ENCODE peak calls at places on chromosome 14, in ten cellular contexts. One of them, this sample, is unnamed.

GRCh38 chr14:23513005-23513412 is 38.6 kb downstream of the ZFHX2 start:
- DNase-seq in brain microvascular endothelial cell: no peak
- DNase-seq in upper lobe of right lung: no peak
- DNase-seq in psoas muscle: no peak
- DNase-seq in right lobe of liver: no peak
- DNase-seq in AG09309: no peak
- DNase-seq in tibial artery: no peak
- DNase-seq in thoracic aorta: no peak
- DNase-seq in foreskin fibroblast: no peak
- DNase-seq in Peyer's patch: no peak
- DNase-seq in this sample: no peak

GRCh38 chr14:90235179-90235976 is 21.0 kb upstream of the PSMC1 start:
- DNase-seq in brain microvascular endothelial cell: peak
- DNase-seq in upper lobe of right lung: peak
- DNase-seq in psoas muscle: peak
- DNase-seq in right lobe of liver: peak
- DNase-seq in AG09309: no peak
- DNase-seq in tibial artery: peak
- DNase-seq in thoracic aorta: no peak
- DNase-seq in foreskin fibroblast: peak
- DNase-seq in Peyer's patch: peak
- DNase-seq in this sample: no peak

GRCh38 chr14:74636424-74637183 is 24.6 kb upstream of the LTBP2 start:
- DNase-seq in brain microvascular endothelial cell: no peak
- DNase-seq in upper lobe of right lung: no peak
- DNase-seq in psoas muscle: no peak
- DNase-seq in right lobe of liver: no peak
- DNase-seq in AG09309: no peak
- DNase-seq in tibial artery: no peak
- DNase-seq in thoracic aorta: no peak
- DNase-seq in foreskin fibroblast: no peak
- DNase-seq in Peyer's patch: no peak
- DNase-seq in this sample: no peak

GRCh38 chr14:99619873-99620834 is 16.1 kb upstream of the CCDC85C start:
- DNase-seq in brain microvascular endothelial cell: no peak
- DNase-seq in upper lobe of right lung: no peak
- DNase-seq in psoas muscle: no peak
- DNase-seq in right lobe of liver: no peak
- DNase-seq in AG09309: no peak
- DNase-seq in tibial artery: no peak
- DNase-seq in thoracic aorta: no peak
- DNase-seq in foreskin fibroblast: peak
- DNase-seq in Peyer's patch: no peak
- DNase-seq in this sample: no peak

GRCh38 chr14:32400480-32400879 is 71.4 kb downstream of the AKAP6 start:
- DNase-seq in brain microvascular endothelial cell: no peak
- DNase-seq in upper lobe of right lung: no peak
- DNase-seq in psoas muscle: no peak
- DNase-seq in right lobe of liver: no peak
- DNase-seq in AG09309: peak
- DNase-seq in tibial artery: no peak
- DNase-seq in thoracic aorta: no peak
- DNase-seq in foreskin fibroblast: peak
- DNase-seq in Peyer's patch: no peak
- DNase-seq in this sample: no peak

GRCh38 chr14:37124617-37125016 is 47.8 kb downstream of the SLC25A21 start:
- DNase-seq in brain microvascular endothelial cell: no peak
- DNase-seq in upper lobe of right lung: no peak
- DNase-seq in psoas muscle: no peak
- DNase-seq in right lobe of liver: no peak
- DNase-seq in AG09309: no peak
- DNase-seq in tibial artery: no peak
- DNase-seq in thoracic aorta: no peak
- DNase-seq in foreskin fibroblast: no peak
- DNase-seq in Peyer's patch: no peak
- DNase-seq in this sample: no peak

GRCh38 chr14:20438664-20439063 is 2.7 kb upstream of the KLHL33 start:
- DNase-seq in brain microvascular endothelial cell: no peak
- DNase-seq in upper lobe of right lung: no peak
- DNase-seq in psoas muscle: no peak
- DNase-seq in right lobe of liver: no peak
- DNase-seq in AG09309: no peak
- DNase-seq in tibial artery: no peak
- DNase-seq in thoracic aorta: no peak
- DNase-seq in foreskin fibroblast: no peak
- DNase-seq in Peyer's patch: no peak
- DNase-seq in this sample: no peak

GRCh38 chr14:96797943-96798349 is 764 bp downstream of the VRK1 start:
- DNase-seq in brain microvascular endothelial cell: no peak
- DNase-seq in upper lobe of right lung: no peak
- DNase-seq in psoas muscle: no peak
- DNase-seq in right lobe of liver: no peak
- DNase-seq in AG09309: no peak
- DNase-seq in tibial artery: no peak
- DNase-seq in thoracic aorta: no peak
- DNase-seq in foreskin fibroblast: peak
- DNase-seq in Peyer's patch: no peak
- DNase-seq in this sample: no peak

GRCh38 chr14:100067971-100068959 is 3.0 kb downstream of the EVL start:
- DNase-seq in brain microvascular endothelial cell: peak
- DNase-seq in upper lobe of right lung: peak
- DNase-seq in psoas muscle: no peak
- DNase-seq in right lobe of liver: peak
- DNase-seq in AG09309: no peak
- DNase-seq in tibial artery: peak
- DNase-seq in thoracic aorta: no peak
- DNase-seq in foreskin fibroblast: peak
- DNase-seq in Peyer's patch: peak
- DNase-seq in this sample: peak

GRCh38 chr14:49849213-49849847 is 3.3 kb downstream of the NEMF start:
- DNase-seq in brain microvascular endothelial cell: no peak
- DNase-seq in upper lobe of right lung: no peak
- DNase-seq in psoas muscle: no peak
- DNase-seq in right lobe of liver: no peak
- DNase-seq in AG09309: no peak
- DNase-seq in tibial artery: no peak
- DNase-seq in thoracic aorta: no peak
- DNase-seq in foreskin fibroblast: no peak
- DNase-seq in Peyer's patch: no peak
- DNase-seq in this sample: no peak

GRCh38 chr14:104138098-104138890 is at the start of gene KIF26A:
- DNase-seq in brain microvascular endothelial cell: no peak
- DNase-seq in upper lobe of right lung: peak
- DNase-seq in psoas muscle: peak
- DNase-seq in right lobe of liver: peak
- DNase-seq in AG09309: no peak
- DNase-seq in tibial artery: no peak
- DNase-seq in thoracic aorta: no peak
- DNase-seq in foreskin fibroblast: no peak
- DNase-seq in Peyer's patch: peak
- DNase-seq in this sample: no peak

GRCh38 chr14:104135904-104136471 is 2.4 kb upstream of the KIF26A start:
- DNase-seq in brain microvascular endothelial cell: no peak
- DNase-seq in upper lobe of right lung: peak
- DNase-seq in psoas muscle: peak
- DNase-seq in right lobe of liver: peak
- DNase-seq in AG09309: no peak
- DNase-seq in tibial artery: no peak
- DNase-seq in thoracic aorta: no peak
- DNase-seq in foreskin fibroblast: no peak
- DNase-seq in Peyer's patch: no peak
- DNase-seq in this sample: no peak

GRCh38 chr14:104136472-104137296 is 1.7 kb upstream of the KIF26A start:
- DNase-seq in brain microvascular endothelial cell: no peak
- DNase-seq in upper lobe of right lung: peak
- DNase-seq in psoas muscle: peak
- DNase-seq in right lobe of liver: peak
- DNase-seq in AG09309: no peak
- DNase-seq in tibial artery: no peak
- DNase-seq in thoracic aorta: no peak
- DNase-seq in foreskin fibroblast: peak
- DNase-seq in Peyer's patch: peak
- DNase-seq in this sample: no peak

GRCh38 chr14:104138891-104139459 is 588 bp downstream of the KIF26A start:
- DNase-seq in brain microvascular endothelial cell: no peak
- DNase-seq in upper lobe of right lung: peak
- DNase-seq in psoas muscle: peak
- DNase-seq in right lobe of liver: peak
- DNase-seq in AG09309: no peak
- DNase-seq in tibial artery: no peak
- DNase-seq in thoracic aorta: no peak
- DNase-seq in foreskin fibroblast: peak
- DNase-seq in Peyer's patch: no peak
- DNase-seq in this sample: no peak

GRCh38 chr14:104137297-104138097 is 890 bp upstream of the KIF26A start:
- DNase-seq in brain microvascular endothelial cell: no peak
- DNase-seq in upper lobe of right lung: peak
- DNase-seq in psoas muscle: peak
- DNase-seq in right lobe of liver: peak
- DNase-seq in AG09309: no peak
- DNase-seq in tibial artery: peak
- DNase-seq in thoracic aorta: no peak
- DNase-seq in foreskin fibroblast: peak
- DNase-seq in Peyer's patch: peak
- DNase-seq in this sample: no peak
- TF ChIP-seq CTCF in brain microvascular endothelial cell: peak
- TF ChIP-seq CTCF in upper lobe of right lung: peak
- TF ChIP-seq CTCF in psoas muscle: peak
- TF ChIP-seq CTCF in right lobe of liver: peak
- TF ChIP-seq CTCF in AG09309: peak
- TF ChIP-seq CTCF in tibial artery: peak
- TF ChIP-seq CTCF in thoracic aorta: peak
- TF ChIP-seq CTCF in foreskin fibroblast: peak
- TF ChIP-seq CTCF in Peyer's patch: peak
- TF ChIP-seq CTCF in this sample: peak

GRCh38 chr14:64184103-64184729 is 110.0 kb downstream of the ESR2 start:
- DNase-seq in brain microvascular endothelial cell: no peak
- DNase-seq in upper lobe of right lung: no peak
- DNase-seq in psoas muscle: no peak
- DNase-seq in right lobe of liver: no peak
- DNase-seq in AG09309: no peak
- DNase-seq in tibial artery: no peak
- DNase-seq in thoracic aorta: no peak
- DNase-seq in foreskin fibroblast: no peak
- DNase-seq in Peyer's patch: no peak
- DNase-seq in this sample: no peak
- H3K4me3 ChIP-seq in brain microvascular endothelial cell: no peak
- H3K4me3 ChIP-seq in upper lobe of right lung: no peak
- H3K4me3 ChIP-seq in psoas muscle: no peak
- H3K4me3 ChIP-seq in right lobe of liver: no peak
- H3K4me3 ChIP-seq in AG09309: no peak
- H3K4me3 ChIP-seq in tibial artery: no peak
- H3K4me3 ChIP-seq in thoracic aorta: no peak
- H3K4me3 ChIP-seq in foreskin fibroblast: no peak
- H3K4me3 ChIP-seq in Peyer's patch: no peak
- H3K4me3 ChIP-seq in this sample: no peak

GRCh38 chr14:67207810-67208209 is 18.6 kb downstream of the GARIN2 start:
- DNase-seq in brain microvascular endothelial cell: no peak
- DNase-seq in upper lobe of right lung: no peak
- DNase-seq in psoas muscle: no peak
- DNase-seq in right lobe of liver: no peak
- DNase-seq in AG09309: no peak
- DNase-seq in tibial artery: no peak
- DNase-seq in thoracic aorta: no peak
- DNase-seq in foreskin fibroblast: no peak
- DNase-seq in Peyer's patch: no peak
- DNase-seq in this sample: no peak
- TF ChIP-seq CTCF in brain microvascular endothelial cell: no peak
- TF ChIP-seq CTCF in upper lobe of right lung: no peak
- TF ChIP-seq CTCF in psoas muscle: no peak
- TF ChIP-seq CTCF in right lobe of liver: no peak
- TF ChIP-seq CTCF in AG09309: no peak
- TF ChIP-seq CTCF in tibial artery: no peak
- TF ChIP-seq CTCF in thoracic aorta: no peak
- TF ChIP-seq CTCF in foreskin fibroblast: no peak
- TF ChIP-seq CTCF in Peyer's patch: no peak
- TF ChIP-seq CTCF in this sample: no peak

GRCh38 chr14:81332725-81333124 is 67.4 kb downstream of the STON2 start:
- DNase-seq in brain microvascular endothelial cell: no peak
- DNase-seq in upper lobe of right lung: no peak
- DNase-seq in psoas muscle: no peak
- DNase-seq in right lobe of liver: no peak
- DNase-seq in AG09309: no peak
- DNase-seq in tibial artery: no peak
- DNase-seq in thoracic aorta: no peak
- DNase-seq in foreskin fibroblast: no peak
- DNase-seq in Peyer's patch: no peak
- DNase-seq in this sample: no peak

GRCh38 chr14:81331229-81332026 is 68.7 kb downstream of the STON2 start:
- DNase-seq in brain microvascular endothelial cell: no peak
- DNase-seq in upper lobe of right lung: no peak
- DNase-seq in psoas muscle: no peak
- DNase-seq in right lobe of liver: no peak
- DNase-seq in AG09309: no peak
- DNase-seq in tibial artery: no peak
- DNase-seq in thoracic aorta: no peak
- DNase-seq in foreskin fibroblast: no peak
- DNase-seq in Peyer's patch: no peak
- DNase-seq in this sample: no peak

GRCh38 chr14:81330619-81331122 is 69.5 kb downstream of the STON2 start:
- DNase-seq in brain microvascular endothelial cell: no peak
- DNase-seq in upper lobe of right lung: no peak
- DNase-seq in psoas muscle: no peak
- DNase-seq in right lobe of liver: no peak
- DNase-seq in AG09309: no peak
- DNase-seq in tibial artery: no peak
- DNase-seq in thoracic aorta: no peak
- DNase-seq in foreskin fibroblast: no peak
- DNase-seq in Peyer's patch: no peak
- DNase-seq in this sample: no peak

GRCh38 chr14:81326451-81326850 is 73.7 kb downstream of the STON2 start:
- DNase-seq in brain microvascular endothelial cell: no peak
- DNase-seq in upper lobe of right lung: no peak
- DNase-seq in psoas muscle: no peak
- DNase-seq in right lobe of liver: no peak
- DNase-seq in AG09309: no peak
- DNase-seq in tibial artery: no peak
- DNase-seq in thoracic aorta: no peak
- DNase-seq in foreskin fibroblast: no peak
- DNase-seq in Peyer's patch: no peak
- DNase-seq in this sample: no peak

DNA sequence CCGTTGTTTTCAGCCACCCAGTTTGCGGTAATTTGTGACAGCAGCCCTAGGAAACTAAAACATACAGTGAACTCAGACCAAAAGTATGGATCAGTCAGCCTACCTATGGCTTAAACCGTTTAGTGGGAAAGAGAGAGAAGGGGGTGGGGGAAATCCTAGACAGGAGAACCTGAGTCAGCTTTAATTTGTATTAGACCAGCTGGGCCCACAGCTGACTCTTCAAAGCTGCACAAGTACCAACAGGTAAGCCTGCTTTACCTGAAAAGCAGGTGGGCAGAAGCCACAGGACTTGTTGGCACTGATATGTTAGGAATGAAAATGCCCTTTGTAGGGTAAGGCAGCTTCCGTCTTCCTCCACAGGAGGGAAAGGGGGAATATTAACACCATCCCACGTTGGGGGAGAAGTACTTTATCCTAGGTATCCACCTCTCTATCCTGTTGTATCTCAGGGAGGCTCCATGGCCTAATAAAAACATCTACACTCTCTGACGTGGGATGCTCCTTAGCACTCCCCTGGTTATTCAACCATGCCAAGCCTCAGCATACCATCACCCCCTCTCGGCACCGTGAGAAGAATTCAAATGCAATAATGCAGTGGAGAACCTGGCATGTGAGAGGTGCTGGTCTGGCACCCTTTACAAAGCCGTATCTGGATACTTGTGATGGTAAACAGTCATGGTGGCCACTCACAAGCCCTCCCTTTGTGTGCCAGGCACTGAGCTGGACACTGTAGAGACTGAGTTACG is 70.3 kb downstream of the STON2 start:
- DNase-seq in brain microvascular endothelial cell: no peak
- DNase-seq in upper lobe of right lung: no peak
- DNase-seq in psoas muscle: no peak
- DNase-seq in right lobe of liver: no peak
- DNase-seq in AG09309: no peak
- DNase-seq in tibial artery: no peak
- DNase-seq in thoracic aorta: no peak
- DNase-seq in foreskin fibroblast: no peak
- DNase-seq in Peyer's patch: no peak
- DNase-seq in this sample: no peak
- H3K4me3 ChIP-seq in brain microvascular endothelial cell: no peak
- H3K4me3 ChIP-seq in upper lobe of right lung: no peak
- H3K4me3 ChIP-seq in psoas muscle: no peak
- H3K4me3 ChIP-seq in right lobe of liver: no peak
- H3K4me3 ChIP-seq in AG09309: no peak
- H3K4me3 ChIP-seq in tibial artery: no peak
- H3K4me3 ChIP-seq in thoracic aorta: no peak
- H3K4me3 ChIP-seq in foreskin fibroblast: no peak
- H3K4me3 ChIP-seq in Peyer's patch: no peak
- H3K4me3 ChIP-seq in this sample: no peak

This sample was measured in HFF-Myc.